ENCODE peak calls at places on chromosomes 13 and 19, in eight cellular contexts. U is GM12878, G is HepG2, H is K562, N is HCT116, C is upper lobe of left lung, Z is Panc1, E is GM23338. X is an unnamed sample.

GRCh38 chr13:33740134-33740538 is 77.8 kb upstream of the RFC3 start:
- ATAC-seq in U (no peak), G (no peak), H (no peak), N (no peak), C (peak), Z (no peak), E (no peak), X (no peak)

GRCh38 chr13:110885516-110885915 is 29.4 kb downstream of the ANKRD10 start:
- ATAC-seq in U (no peak), G (peak), H (no peak), N (no peak), C (no peak), Z (no peak), E (no peak), X (no peak)

GRCh38 chr13:99255241-99255640 is 2.9 kb downstream of the GPR18 start:
- ATAC-seq in U (no peak), G (no peak), H (no peak), N (no peak), C (no peak), Z (no peak), E (no peak), X (no peak)

GRCh38 chr19:16266586-16266942 is 58.1 kb upstream of the KLF2 start:
- ATAC-seq in U (no peak), G (no peak), H (no peak), N (no peak), C (peak), Z (no peak), E (no peak), X (no peak)

GRCh38 chr13:99434258-99434788 is 66.9 kb upstream of the TM9SF2 start:
- ATAC-seq in U (peak), G (peak), H (peak), N (peak), C (no peak), Z (peak), E (peak), X (no peak)

GRCh38 chr13:94129490-94129894 is 350.0 kb downstream of the DCT start:
- ATAC-seq in U (no peak), G (no peak), H (no peak), N (no peak), C (peak), Z (no peak), E (no peak), X (peak)

GRCh38 chr19:38701455-38702063 is 42.7 kb downstream of the CAPN12 start:
- ATAC-seq in U (no peak), G (peak), H (no peak), N (no peak), C (no peak), Z (peak), E (no peak), X (peak)

GRCh38 chr19:38583219-38583984 is 34.4 kb downstream of the MAP4K1 start:
- ATAC-seq in U (peak), G (no peak), H (peak), N (no peak), C (no peak), Z (peak), E (no peak), X (no peak)

GRCh38 chr13:83709751-83710515 is 172.3 kb downstream of the SLITRK1 start:
- ATAC-seq in U (no peak), G (no peak), H (no peak), N (no peak), C (no peak), Z (no peak), E (no peak), X (no peak)

GRCh38 chr19:16380943-16381755 is 56.5 kb downstream of the KLF2 start:
- ATAC-seq in U (no peak), G (no peak), H (no peak), N (no peak), C (no peak), Z (no peak), E (no peak), X (no peak)

GRCh38 chr13:32254916-32255743 is 60.0 kb downstream of the ZAR1L start:
- ATAC-seq in U (no peak), G (peak), H (no peak), N (no peak), C (no peak), Z (no peak), E (no peak), X (no peak)

GRCh38 chr13:29481603-29482002 is 113.9 kb downstream of the SLC7A1 start:
- ATAC-seq in U (no peak), G (no peak), H (no peak), N (no peak), C (no peak), Z (no peak), E (no peak), X (no peak)

GRCh38 chr13:32164622-32165268 is 133.2 kb downstream of the FRY start:
- ATAC-seq in U (peak), G (peak), H (peak), N (peak), C (peak), Z (peak), E (peak), X (no peak)

GRCh38 chr13:114080739-114081561 is 51.5 kb downstream of the RASA3 start:
- ATAC-seq in U (no peak), G (no peak), H (no peak), N (no peak), C (no peak), Z (no peak), E (no peak), X (no peak)

GRCh38 chr19:50327013-50327412 is 2.2 kb downstream of the KCNC3 start:
- ATAC-seq in U (no peak), G (no peak), H (no peak), N (no peak), C (no peak), Z (no peak), E (no peak), X (no peak)

GRCh38 chr19:860481-861098 is 1.1 kb downstream of the CFD start:
- ATAC-seq in U (peak), G (peak), H (peak), N (peak), C (peak), Z (peak), E (peak), X (peak)

GRCh38 chr13:39037410-39037879 is 444 bp downstream of the PROSER1 start:
- ATAC-seq in U (peak), G (peak), H (peak), N (peak), C (no peak), Z (peak), E (no peak), X (no peak)

GRCh38 chr19:12933287-12934072 is at the start of gene FARSA:
- ATAC-seq in U (peak), G (peak), H (peak), N (peak), C (peak), Z (peak), E (peak), X (peak)

GRCh38 chr13:46119883-46120614 is 15.2 kb upstream of the CPB2 start:
- ATAC-seq in U (no peak), G (no peak), H (peak), N (peak), C (peak), Z (no peak), E (peak), X (no peak)
- TF ChIP-seq POLR2AphosphoS5 in U (no peak), G (no peak), H (no peak), N (no peak), C (no peak), Z (no peak), E (no peak), X (no peak)

DNA sequence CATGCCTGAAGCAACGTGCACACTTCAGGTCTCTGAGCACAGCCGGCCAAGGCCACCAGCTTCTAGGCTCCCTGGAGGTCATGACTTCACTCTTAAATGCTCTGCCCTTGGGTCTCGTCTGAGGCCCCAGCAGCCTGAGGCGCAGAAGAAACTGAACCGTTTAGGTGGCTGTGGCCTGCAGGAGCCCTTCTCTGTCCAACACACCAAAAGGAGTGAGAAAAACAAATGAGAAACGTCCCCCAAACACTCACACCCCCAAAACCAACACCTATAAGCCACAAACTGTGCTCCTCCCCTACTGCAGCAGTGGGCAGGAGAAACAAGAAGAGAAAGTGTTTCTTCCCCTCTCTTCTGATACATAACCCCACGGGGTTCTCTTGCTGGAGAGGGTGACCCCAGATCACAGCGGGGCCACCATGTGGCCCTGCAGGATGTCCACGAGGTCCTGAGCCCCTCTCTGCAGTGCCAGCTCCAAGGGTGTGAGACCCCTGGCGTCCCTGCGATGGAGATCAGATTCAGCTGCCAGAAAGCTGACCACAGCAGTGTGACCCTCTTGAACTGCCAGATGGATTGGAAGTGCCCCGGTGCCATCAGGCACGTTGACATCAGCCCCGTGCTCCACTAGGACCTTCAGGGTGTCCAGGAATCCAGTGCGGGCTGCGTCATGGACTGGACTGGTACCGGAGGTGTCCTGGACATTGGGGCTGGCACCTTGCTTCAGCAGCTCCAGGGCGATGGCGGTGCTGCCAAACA is 1.0 kb upstream of the KRI1 start:
- ATAC-seq in U (peak), G (no peak), H (no peak), N (no peak), C (no peak), Z (no peak), E (no peak), X (no peak)
- TF ChIP-seq POLR2AphosphoS5 in U (peak), G (no peak), H (no peak), N (no peak), C (no peak), Z (no peak), E (no peak), X (no peak)

GRCh38 chr19:42313096-42313839 is at the start of gene TMEM145:
- ATAC-seq in U (peak), G (peak), H (peak), N (peak), C (peak), Z (peak), E (peak), X (peak)
- TF ChIP-seq POLR2AphosphoS5 in U (no peak), G (no peak), H (no peak), N (no peak), C (no peak), Z (no peak), E (no peak), X (no peak)

DNA sequence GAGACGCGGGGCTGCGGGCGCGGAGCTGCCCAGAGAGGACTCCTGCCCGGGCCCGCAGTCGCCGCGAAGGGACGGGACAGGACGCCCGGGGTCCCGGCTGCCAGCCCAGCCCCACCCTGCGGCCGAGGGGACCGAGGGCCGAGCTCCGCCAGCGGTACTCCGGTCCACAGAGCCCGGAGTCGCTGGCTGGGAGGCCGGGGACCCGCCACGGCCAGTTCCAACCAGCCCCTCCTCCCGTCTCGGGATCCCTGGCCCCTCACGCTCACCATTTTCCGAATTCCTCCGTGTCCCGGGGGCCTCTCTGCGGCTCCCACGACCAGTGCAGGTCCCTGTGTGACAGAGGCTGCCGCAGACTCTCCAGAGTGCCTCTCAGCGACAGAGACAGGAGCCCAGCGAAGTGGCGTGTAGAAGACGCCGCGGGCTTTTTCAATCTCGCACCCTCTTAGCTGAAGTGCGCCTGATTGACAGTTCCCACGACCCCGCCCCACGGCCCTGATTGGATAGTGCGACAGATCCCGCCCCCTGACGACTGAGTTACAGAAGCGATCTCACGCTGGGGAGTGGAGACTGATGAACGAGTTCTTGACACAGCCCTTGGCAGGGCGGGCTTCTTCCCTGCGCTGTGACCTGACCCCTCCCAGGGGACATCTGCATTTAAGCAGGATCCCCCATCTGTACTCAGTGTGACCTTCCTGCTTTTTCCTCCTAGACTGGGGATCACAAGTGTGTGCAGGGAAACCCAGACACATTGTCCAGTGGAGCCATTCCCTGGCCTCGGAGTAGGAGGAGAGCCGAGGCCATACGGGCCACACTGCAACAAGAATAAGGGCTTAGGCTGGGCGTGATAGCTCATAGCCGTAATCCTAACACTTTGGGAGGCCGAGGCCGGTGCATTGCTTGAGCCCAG is 44.0 kb downstream of the ZNF823 start:
- ATAC-seq in U (peak), G (peak), H (peak), N (peak), C (peak), Z (peak), E (peak), X (peak)
- TF ChIP-seq POLR2AphosphoS5 in U (no peak), G (peak), H (peak), N (peak), C (no peak), Z (peak), E (peak), X (no peak)

GRCh38 chr19:17721821-17722220 is 2.5 kb downstream of the MAP1S start:
- ATAC-seq in U (peak), G (no peak), H (no peak), N (no peak), C (peak), Z (no peak), E (no peak), X (no peak)

GRCh38 chr19:17718467-17718987 is 753 bp upstream of the MAP1S start:
- ATAC-seq in U (peak), G (no peak), H (no peak), N (no peak), C (no peak), Z (no peak), E (peak), X (no peak)

GRCh38 chr19:17720487-17720839 is 1.2 kb downstream of the MAP1S start:
- ATAC-seq in U (no peak), G (no peak), H (no peak), N (no peak), C (no peak), Z (no peak), E (no peak), X (no peak)

GRCh38 chr19:17719730-17720486 is 628 bp downstream of the MAP1S start:
- ATAC-seq in U (peak), G (no peak), H (no peak), N (peak), C (no peak), Z (peak), E (peak), X (no peak)

GRCh38 chr19:17718988-17719711 is at the start of gene MAP1S:
- ATAC-seq in U (peak), G (peak), H (peak), N (peak), C (peak), Z (peak), E (peak), X (no peak)
- TF ChIP-seq POLR2AphosphoS5 in U (peak), G (peak), H (peak), N (peak), C (peak), Z (peak), E (peak), X (peak)

GRCh38 chr19:18726417-18726767 is 42.9 kb downstream of the CRTC1 start:
- ATAC-seq in U (no peak), G (no peak), H (no peak), N (no peak), C (peak), Z (no peak), E (no peak), X (peak)

GRCh38 chr19:18729933-18730530 is 46.6 kb downstream of the CRTC1 start:
- ATAC-seq in U (no peak), G (peak), H (no peak), N (no peak), C (no peak), Z (no peak), E (peak), X (no peak)

GRCh38 chr19:18723871-18724377 is 40.4 kb downstream of the CRTC1 start:
- ATAC-seq in U (peak), G (no peak), H (no peak), N (no peak), C (no peak), Z (no peak), E (no peak), X (no peak)

GRCh38 chr19:18726846-18727245 is 43.4 kb downstream of the CRTC1 start:
- ATAC-seq in U (no peak), G (no peak), H (no peak), N (no peak), C (no peak), Z (no peak), E (no peak), X (no peak)

GRCh38 chr19:18725755-18726416 is 42.4 kb downstream of the CRTC1 start:
- ATAC-seq in U (no peak), G (no peak), H (no peak), N (no peak), C (peak), Z (no peak), E (no peak), X (peak)
- TF ChIP-seq POLR2AphosphoS5 in U (no peak), G (no peak), H (no peak), N (no peak), C (no peak), Z (no peak), E (no peak), X (peak)

X was measured in gastroesophageal sphincter.